ENCODE peak calls at places on chromosomes 5 and 9, in ten cellular contexts. G, M, F, T, Q, E, I, W, Z and J are unnamed samples.

GRCh38 chr5:50672663-50673062 is 6.2 kb downstream of the PARP8 start:
- DNase-seq in G (peak; percentile 38), M (no peak), F (no peak), T (no peak), Q (no peak), E (no peak), I (no peak), W (no peak), Z (no peak), J (no peak)

GRCh38 chr9:124001445-124001799 is 10.1 kb upstream of the LHX2 start:
- DNase-seq in G (no peak), M (no peak), F (no peak), T (no peak), Q (no peak), E (no peak), I (no peak), W (no peak), Z (no peak), J (no peak)

GRCh38 chr5:138649775-138650174 is 74.6 kb upstream of the HSPA9 start:
- DNase-seq in G (no peak), M (no peak), F (no peak), T (no peak), Q (no peak), E (no peak), I (no peak), W (no peak), Z (no peak), J (no peak)

GRCh38 chr5:176671890-176672615 is 24.8 kb downstream of the TSPAN17 start:
- DNase-seq in G (no peak), M (no peak), F (no peak), T (no peak), Q (no peak), E (no peak), I (no peak), W (no peak), Z (no peak), J (no peak)

GRCh38 chr5:148833925-148834324 is 7.5 kb downstream of the ADRB2 start:
- DNase-seq in G (no peak), M (no peak), F (no peak), T (no peak), Q (no peak), E (no peak), I (no peak), W (no peak), Z (no peak), J (no peak)

GRCh38 chr5:73122875-73123810 is 2.8 kb downstream of the TMEM171 start:
- DNase-seq in G (no peak), M (no peak), F (no peak), T (no peak), Q (peak; percentile 83), E (no peak), I (peak; percentile 46), W (no peak), Z (no peak), J (no peak)

GRCh38 chr5:178078197-178078995 is 34.9 kb upstream of the N4BP3 start:
- DNase-seq in G (no peak), M (no peak), F (no peak), T (no peak), Q (peak; percentile 45), E (no peak), I (peak; percentile 82), W (no peak), Z (no peak), J (no peak)

GRCh38 chr5:23704176-23704855 is 196.9 kb downstream of the PRDM9 start:
- DNase-seq in G (no peak), M (no peak), F (no peak), T (no peak), Q (no peak), E (no peak), I (no peak), W (no peak), Z (no peak), J (no peak)

GRCh38 chr5:88235346-88235745 is 33.3 kb downstream of the TMEM161B start:
- DNase-seq in G (no peak), M (no peak), F (no peak), T (no peak), Q (no peak), E (no peak), I (no peak), W (no peak), Z (no peak), J (no peak)

GRCh38 chr5:88244686-88245085 is 24.0 kb downstream of the TMEM161B start:
- DNase-seq in G (no peak), M (no peak), F (no peak), T (no peak), Q (no peak), E (no peak), I (peak; percentile 31), W (no peak), Z (no peak), J (no peak)

GRCh38 chr5:88235828-88236227 is 32.8 kb downstream of the TMEM161B start:
- DNase-seq in G (no peak), M (no peak), F (no peak), T (no peak), Q (no peak), E (no peak), I (no peak), W (no peak), Z (no peak), J (no peak)

GRCh38 chr5:88236866-88237642 is 31.6 kb downstream of the TMEM161B start:
- DNase-seq in G (no peak), M (no peak), F (no peak), T (no peak), Q (peak; percentile 25), E (no peak), I (peak; percentile 58), W (no peak), Z (no peak), J (no peak)

DNA sequence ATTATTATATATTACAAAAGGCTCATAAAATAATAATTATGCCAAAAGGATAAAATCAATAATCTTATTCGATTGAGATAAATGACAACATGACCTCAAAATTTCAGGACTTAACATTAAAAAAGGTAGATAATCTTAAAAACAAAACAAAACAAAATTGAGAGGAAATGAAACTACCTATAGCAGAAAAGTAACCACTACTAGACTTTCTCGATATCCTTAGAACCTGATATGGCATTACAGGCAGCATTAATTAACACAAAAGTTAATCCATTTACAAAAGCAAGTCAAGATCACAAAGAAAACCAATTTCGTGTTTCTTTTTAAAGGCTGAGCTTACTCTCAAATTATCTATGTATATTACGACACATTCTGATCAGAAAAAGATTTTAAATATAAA is 29.9 kb downstream of the TMEM161B start:
- DNase-seq in G (no peak), M (no peak), F (no peak), T (no peak), Q (no peak), E (no peak), I (no peak), W (no peak), Z (no peak), J (no peak)
- H3K27ac ChIP-seq in G (no peak overlapping the region), M (no peak overlapping the region), F (no peak overlapping the region), T (no peak overlapping the region), Q (no peak overlapping the region), E (no peak overlapping the region), I (no peak overlapping the region), W (no peak overlapping the region), Z (no peak overlapping the region), J (no peak overlapping the region)

GRCh38 chr9:91775011-91775707 is 174.9 kb downstream of the ROR2 start:
- DNase-seq in G (peak; percentile 79), M (peak; percentile 77), F (peak; percentile 54), T (peak; percentile 75), Q (peak; percentile 71), E (peak; percentile 41), I (peak; percentile 58), W (peak; percentile 87), Z (peak; percentile 61), J (no peak)

GRCh38 chr9:91778031-91778430 is 172.0 kb downstream of the ROR2 start:
- DNase-seq in G (no peak), M (no peak), F (no peak), T (no peak), Q (peak; percentile 20), E (no peak), I (peak; percentile 29), W (peak; percentile 54), Z (no peak), J (no peak)

GRCh38 chr9:91776409-91777365 is 173.3 kb downstream of the ROR2 start:
- DNase-seq in G (no peak), M (no peak), F (no peak), T (no peak), Q (peak; percentile 85), E (no peak), I (peak; percentile 61), W (peak; percentile 27), Z (no peak), J (no peak)

GRCh38 chr9:91777437-91777836 is 172.6 kb downstream of the ROR2 start:
- DNase-seq in G (no peak), M (no peak), F (no peak), T (no peak), Q (peak; percentile 91), E (no peak), I (peak; percentile 80), W (peak; percentile 48), Z (no peak), J (no peak)

GRCh38 chr9:91775708-91776028 is 174.4 kb downstream of the ROR2 start:
- DNase-seq in G (no peak), M (no peak), F (no peak), T (no peak), Q (no peak), E (no peak), I (no peak), W (no peak), Z (no peak), J (no peak)
- TF ChIP-seq CTCF in G (no peak), M (no peak), F (no peak), T (peak; percentile 35), Q (no peak), E (peak; percentile 6), I (no peak), W (no peak), Z (no peak), J (no peak)

GRCh38 chr9:112348993-112349333 is 15.5 kb upstream of the PTBP3 start:
- DNase-seq in G (no peak), M (no peak), F (no peak), T (no peak), Q (no peak), E (no peak), I (no peak), W (no peak), Z (no peak), J (no peak)

GRCh38 chr9:112352209-112352608 is 18.8 kb upstream of the PTBP3 start:
- DNase-seq in G (no peak), M (no peak), F (no peak), T (no peak), Q (no peak), E (no peak), I (no peak), W (no peak), Z (no peak), J (no peak)

GRCh38 chr9:112351184-112351583 is 17.8 kb upstream of the PTBP3 start:
- DNase-seq in G (no peak), M (no peak), F (no peak), T (no peak), Q (no peak), E (no peak), I (no peak), W (no peak), Z (no peak), J (no peak)

GRCh38 chr9:112354081-112354743 is 20.8 kb upstream of the PTBP3 start:
- DNase-seq in G (no peak), M (no peak), F (no peak), T (no peak), Q (no peak), E (no peak), I (no peak), W (no peak), Z (no peak), J (no peak)

DNA sequence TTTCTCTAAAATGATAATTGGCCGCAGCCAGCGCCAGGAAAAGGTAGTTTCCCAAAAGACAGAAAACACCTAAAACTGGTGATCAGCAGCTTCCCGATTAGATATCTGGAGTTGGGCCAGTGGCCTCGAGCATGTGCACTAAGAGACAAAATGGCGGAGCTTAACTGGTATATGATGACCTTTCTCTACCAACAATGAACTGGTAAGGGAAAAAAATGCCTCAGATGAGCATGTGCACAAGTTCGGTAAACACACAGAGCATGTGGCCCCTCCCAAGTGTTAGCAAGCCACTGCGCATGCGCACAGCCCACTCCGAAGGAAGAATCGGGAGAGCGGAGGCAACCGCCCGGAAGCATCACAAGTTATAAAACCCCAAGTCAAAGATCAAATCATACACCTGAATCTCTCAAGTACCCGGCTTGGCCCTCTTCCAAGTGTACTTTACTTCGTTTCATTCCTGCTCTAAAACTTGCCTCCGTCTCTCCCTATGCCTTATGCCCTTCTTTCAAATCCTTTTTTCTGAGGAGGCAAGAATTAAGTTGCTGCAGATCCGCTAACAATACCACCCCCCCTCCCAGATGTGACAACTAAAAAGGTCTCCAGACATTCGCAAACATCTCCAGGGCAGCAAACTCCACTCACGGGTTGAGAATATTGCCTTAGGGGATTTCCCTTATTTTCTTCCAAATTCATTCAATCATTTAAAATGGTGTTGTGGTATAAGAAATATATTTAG is 15.0 kb upstream of the PTBP3 start:
- DNase-seq in G (no peak), M (peak; percentile 85), F (peak; percentile 82), T (peak; percentile 83), Q (peak; percentile 89), E (peak; percentile 67), I (peak; percentile 35), W (peak; percentile 88), Z (peak; percentile 88), J (peak; percentile 80)
- H3K4me3 ChIP-seq in G (no peak overlapping the region), M (peak overlapping the region; percentile 25), F (peak overlapping the region; percentile 57), T (peak overlapping the region; percentile 41), Q (peak overlapping the region; percentile 18), E (peak overlapping the region; percentile 2), I (peak overlapping the region; percentile 58), W (peak overlapping the region; percentile 41), Z (peak overlapping the region; percentile 51), J (peak overlapping the region; percentile 71)

GRCh38 chr5:88669314-88669713 is 213.7 kb downstream of the MEF2C start:
- DNase-seq in G (no peak), M (no peak), F (no peak), T (no peak), Q (no peak), E (no peak), I (no peak), W (no peak), Z (no peak), J (no peak)

GRCh38 chr5:88672644-88673493 is 210.1 kb downstream of the MEF2C start:
- DNase-seq in G (no peak), M (no peak), F (no peak), T (no peak), Q (no peak), E (no peak), I (no peak), W (no peak), Z (no peak), J (no peak)

GRCh38 chr5:88674262-88675158 is 208.5 kb downstream of the MEF2C start:
- DNase-seq in G (no peak), M (no peak), F (no peak), T (no peak), Q (peak; percentile 18), E (no peak), I (no peak), W (no peak), Z (no peak), J (no peak)

GRCh38 chr5:88671808-88672499 is 211.0 kb downstream of the MEF2C start:
- DNase-seq in G (no peak), M (no peak), F (no peak), T (no peak), Q (no peak), E (no peak), I (no peak), W (no peak), Z (no peak), J (no peak)

GRCh38 chr5:88671408-88671807 is 211.6 kb downstream of the MEF2C start:
- DNase-seq in G (no peak), M (no peak), F (no peak), T (no peak), Q (no peak), E (no peak), I (no peak), W (no peak), Z (no peak), J (no peak)
- H3K27ac ChIP-seq in G (no peak overlapping the region), M (no peak overlapping the region), F (no peak overlapping the region), T (no peak overlapping the region), Q (no peak overlapping the region), E (no peak overlapping the region), I (no peak overlapping the region), W (no peak overlapping the region), Z (no peak overlapping the region), J (no peak overlapping the region)